ENCODE peak calls at places on chromosome 15, in four cellular contexts. J, A, O and W are unnamed samples.

GRCh38 chr15:60087561-60087960 is 83.5 kb downstream of the FOXB1 start:
- DNase-seq in A (no peak), O (no peak), J (no peak), W (no peak)

GRCh38 chr15:95495033-95495541 is 835.4 kb upstream of the NR2F2 start:
- DNase-seq in J (no peak), A (no peak), O (peak), W (no peak)

GRCh38 chr15:51024735-51025453 is 69.8 kb downstream of the TNFAIP8L3 start:
- DNase-seq in A (no peak), J (no peak), O (no peak), W (no peak)

GRCh38 chr15:58775402-58775801 is 4.3 kb downstream of the MINDY2 start:
- DNase-seq in A (no peak), O (no peak), J (no peak), W (no peak)

GRCh38 chr15:32877201-32877600 is 159.4 kb downstream of the GREM1 start:
- DNase-seq in O (no peak), A (no peak), J (no peak), W (no peak)

GRCh38 chr15:68354268-68354667 is 76.7 kb downstream of the FEM1B start:
- DNase-seq in J (no peak), O (no peak), A (no peak), W (no peak)

GRCh38 chr15:73321496-73322344 is 47.0 kb downstream of the HCN4 start:
- DNase-seq in A (no peak), O (no peak), J (no peak), W (no peak)

GRCh38 chr15:68367992-68368391 is 64.0 kb downstream of the ITGA11 start:
- DNase-seq in J (no peak), A (no peak), O (no peak), W (no peak)

GRCh38 chr15:77753238-77753873 is 120.6 kb upstream of the LINGO1 start:
- DNase-seq in A (peak), O (no peak), J (no peak), W (peak)

GRCh38 chr15:64209680-64210334 is 47.0 kb upstream of the PPIB start:
- DNase-seq in A (no peak), J (no peak), O (no peak), W (peak)

GRCh38 chr15:92810418-92811138 is 89.5 kb upstream of the CHD2 start:
- DNase-seq in J (peak), O (no peak), A (no peak), W (peak)

GRCh38 chr15:73335471-73335870 is 33.3 kb downstream of the HCN4 start:
- DNase-seq in J (no peak), O (no peak), A (no peak), W (no peak)

GRCh38 chr15:36499751-36500389 is 79.6 kb upstream of the CDIN1 start:
- DNase-seq in O (no peak), J (no peak), A (no peak), W (no peak)

GRCh38 chr15:73495171-73495570 is 52.2 kb downstream of the REC114 start:
- DNase-seq in A (no peak), J (no peak), O (no peak), W (no peak)

GRCh38 chr15:101318147-101318809 is 23.2 kb upstream of the SNRPA1 start:
- DNase-seq in A (no peak), O (no peak), J (no peak), W (no peak)

GRCh38 chr15:34708422-34708821 is 46.4 kb downstream of the GJD2 start:
- DNase-seq in O (no peak), J (no peak), A (no peak), W (peak)

GRCh38 chr15:68373028-68373427 is 58.9 kb downstream of the ITGA11 start:
- DNase-seq in J (no peak), A (no peak), O (no peak), W (no peak)

GRCh38 chr15:43067717-43068461 is 37.9 kb downstream of the UBR1 start:
- DNase-seq in A (peak), J (no peak), O (no peak), W (no peak)

GRCh38 chr15:32956006-32956405 is 238.2 kb downstream of the GREM1 start:
- DNase-seq in O (no peak), J (no peak), A (peak), W (no peak)

GRCh38 chr15:49902791-49903481 is 216.1 kb downstream of the ATP8B4 start:
- DNase-seq in O (no peak), J (no peak), A (no peak), W (no peak)

GRCh38 chr15:46815765-46816164 is 901.5 kb upstream of the SEMA6D start:
- DNase-seq in O (peak), A (no peak), J (no peak), W (no peak)

GRCh38 chr15:33654859-33655258 is 313.4 kb upstream of the CHRM5 start:
- DNase-seq in O (no peak), A (peak), J (no peak), W (no peak)

GRCh38 chr15:85649372-85649771 is 145.4 kb downstream of the KLHL25 start:
- DNase-seq in O (no peak), J (no peak), A (peak), W (no peak)

GRCh38 chr15:98722209-98722608 is 73.9 kb downstream of the IGF1R start:
- DNase-seq in J (no peak), O (no peak), A (no peak), W (no peak)

GRCh38 chr15:28094732-28095521 is 4.2 kb downstream of the OCA2 start:
- DNase-seq in O (peak), A (no peak), J (no peak), W (peak)

GRCh38 chr15:25939122-25939521 is 76.0 kb upstream of the ATP10A start:
- DNase-seq in J (no peak), O (no peak), A (no peak), W (no peak)

GRCh38 chr15:96870510-96871039 is 540.1 kb downstream of the NR2F2 start:
- DNase-seq in J (no peak), A (no peak), O (no peak), W (no peak)

GRCh38 chr15:59053482-59053881 is 51.5 kb upstream of the CCNB2 start:
- DNase-seq in O (no peak), A (no peak), J (no peak), W (no peak)

GRCh38 chr15:27358751-27359434 is 387.9 kb downstream of the GABRG3 start:
- DNase-seq in O (no peak), A (no peak), J (no peak), W (no peak)

GRCh38 chr15:96261575-96262034 is 68.9 kb upstream of the NR2F2 start:
- DNase-seq in A (no peak), J (no peak), O (no peak), W (no peak)

GRCh38 chr15:70109982-70110381 is 12.3 kb upstream of the TLE3 start:
- DNase-seq in O (no peak), J (no peak), A (no peak), W (no peak)

GRCh38 chr15:42608767-42609488 is 33.5 kb downstream of the STARD9 start:
- DNase-seq in J (no peak), A (no peak), O (no peak), W (no peak)

GRCh38 chr15:82294061-82294690 is 31.6 kb downstream of the SAXO2 start:
- DNase-seq in A (no peak), J (no peak), O (no peak), W (no peak)

GRCh38 chr15:64681424-64682024 is 93.9 kb downstream of the RBPMS2 start:
- DNase-seq in A (peak), O (peak), J (no peak), W (peak)

GRCh38 chr15:78492841-78493240 is 14.5 kb upstream of the HYKK start:
- DNase-seq in J (no peak), A (no peak), O (no peak), W (no peak)

GRCh38 chr15:78421241-78421994 is 16.6 kb upstream of the IREB2 start:
- DNase-seq in O (no peak), A (no peak), J (no peak), W (no peak)

GRCh38 chr15:68710536-68710935 is 110.2 kb downstream of the ANP32A start:
- DNase-seq in A (no peak), J (no peak), O (no peak), W (no peak)

GRCh38 chr15:63402498-63403253 is 21.0 kb upstream of the CA12 start:
- DNase-seq in O (no peak), A (peak), J (no peak), W (peak)

GRCh38 chr15:90059208-90059985 is 42.9 kb downstream of the IDH2 start:
- DNase-seq in J (peak), A (no peak), O (peak), W (no peak)